ENCODE peak calls at places on chromosome 21, in four cellular contexts. One of them, this sample, is unnamed.

GRCh38 chr21:42003051-42003461 is 7.1 kb downstream of the ZBTB21 start:
- DNase-seq in fibroblast of lung: no peak
- DNase-seq in WERI-Rb-1: no peak
- DNase-seq in sigmoid colon: no peak
- DNase-seq in this sample: no peak

GRCh38 chr21:25639167-25639921 is at the start of gene JAM2:
- DNase-seq in WERI-Rb-1: peak; percentile 95
- DNase-seq in sigmoid colon: peak; percentile 76
- DNase-seq in fibroblast of lung: peak; percentile 36
- DNase-seq in this sample: peak; percentile 73

GRCh38 chr21:25103500-25104207 is 503.6 kb downstream of the MRPL39 start:
- DNase-seq in fibroblast of lung: peak; percentile 19
- DNase-seq in WERI-Rb-1: no peak
- DNase-seq in sigmoid colon: no peak
- DNase-seq in this sample: no peak

GRCh38 chr21:37848721-37849490 is 67.4 kb downstream of the KCNJ6 start:
- DNase-seq in WERI-Rb-1: no peak
- DNase-seq in sigmoid colon: no peak
- DNase-seq in fibroblast of lung: no peak
- DNase-seq in this sample: no peak

GRCh38 chr21:40186036-40186435 is 318.8 kb downstream of the PCP4 start:
- DNase-seq in sigmoid colon: no peak
- DNase-seq in WERI-Rb-1: no peak
- DNase-seq in fibroblast of lung: no peak
- DNase-seq in this sample: no peak

GRCh38 chr21:42654179-42654912 is 925 bp downstream of the PDE9A start:
- DNase-seq in sigmoid colon: no peak
- DNase-seq in fibroblast of lung: no peak
- DNase-seq in WERI-Rb-1: peak; percentile 70
- DNase-seq in this sample: no peak

GRCh38 chr21:32861871-32862270 is 90.3 kb upstream of the PAXBP1 start:
- DNase-seq in WERI-Rb-1: no peak
- DNase-seq in sigmoid colon: no peak
- DNase-seq in fibroblast of lung: peak; percentile 73
- DNase-seq in this sample: no peak

GRCh38 chr21:38293765-38294164 is 37.0 kb downstream of the KCNJ15 start:
- DNase-seq in sigmoid colon: no peak
- DNase-seq in fibroblast of lung: no peak
- DNase-seq in WERI-Rb-1: no peak
- DNase-seq in this sample: no peak

GRCh38 chr21:15015622-15016471 is 49.0 kb downstream of the NRIP1 start:
- DNase-seq in WERI-Rb-1: no peak
- DNase-seq in sigmoid colon: no peak
- DNase-seq in fibroblast of lung: peak; percentile 33
- DNase-seq in this sample: no peak

GRCh38 chr21:39667353-39667891 is 54.7 kb downstream of the B3GALT5 start:
- DNase-seq in sigmoid colon: no peak
- DNase-seq in fibroblast of lung: no peak
- DNase-seq in WERI-Rb-1: no peak
- DNase-seq in this sample: no peak

GRCh38 chr21:25776440-25776839 is 41.7 kb downstream of the GABPA start:
- DNase-seq in fibroblast of lung: no peak
- DNase-seq in WERI-Rb-1: no peak
- DNase-seq in sigmoid colon: no peak
- DNase-seq in this sample: no peak

GRCh38 chr21:41680444-41681335 is 86.2 kb downstream of the RIPK4 start:
- DNase-seq in WERI-Rb-1: no peak
- DNase-seq in fibroblast of lung: no peak
- DNase-seq in sigmoid colon: no peak
- DNase-seq in this sample: no peak

GRCh38 chr21:14603202-14603601 is 57.1 kb upstream of the SAMSN1 start:
- DNase-seq in fibroblast of lung: peak; percentile 52
- DNase-seq in sigmoid colon: no peak
- DNase-seq in WERI-Rb-1: no peak
- DNase-seq in this sample: no peak

GRCh38 chr21:38505654-38506523 is 7.6 kb upstream of the ERG start:
- DNase-seq in fibroblast of lung: peak; percentile 80
- DNase-seq in sigmoid colon: no peak
- DNase-seq in WERI-Rb-1: peak; percentile 62
- DNase-seq in this sample: no peak

GRCh38 chr21:44485254-44485793 is 30.0 kb downstream of the LRRC3 start:
- DNase-seq in WERI-Rb-1: no peak
- DNase-seq in sigmoid colon: no peak
- DNase-seq in fibroblast of lung: peak; percentile 17
- DNase-seq in this sample: no peak
- TF ChIP-seq CTCF in WERI-Rb-1: no peak
- TF ChIP-seq CTCF in sigmoid colon: peak; percentile 9
- TF ChIP-seq CTCF in fibroblast of lung: peak; percentile 14
- TF ChIP-seq CTCF in this sample: no peak

GRCh38 chr21:44378646-44379581 is 25.5 kb downstream of the TRPM2 start:
- DNase-seq in sigmoid colon: no peak
- DNase-seq in fibroblast of lung: no peak
- DNase-seq in WERI-Rb-1: no peak
- DNase-seq in this sample: no peak

GRCh38 chr21:44381874-44382273 is 28.5 kb downstream of the TRPM2 start:
- DNase-seq in sigmoid colon: no peak
- DNase-seq in WERI-Rb-1: no peak
- DNase-seq in fibroblast of lung: no peak
- DNase-seq in this sample: no peak

GRCh38 chr21:44377922-44378645 is 24.7 kb downstream of the TRPM2 start:
- DNase-seq in fibroblast of lung: no peak
- DNase-seq in sigmoid colon: no peak
- DNase-seq in WERI-Rb-1: peak; percentile 4
- DNase-seq in this sample: no peak

GRCh38 chr21:44380876-44381275 is 27.5 kb downstream of the TRPM2 start:
- DNase-seq in fibroblast of lung: no peak
- DNase-seq in WERI-Rb-1: no peak
- DNase-seq in sigmoid colon: no peak
- DNase-seq in this sample: no peak

GRCh38 chr21:44379991-44380865 is 26.8 kb downstream of the TRPM2 start:
- DNase-seq in sigmoid colon: no peak
- DNase-seq in WERI-Rb-1: no peak
- DNase-seq in fibroblast of lung: no peak
- DNase-seq in this sample: no peak
- H3K36me3 ChIP-seq in sigmoid colon: no peaks in the 10 kb centered on the region
- H3K36me3 ChIP-seq in WERI-Rb-1: no peaks in the 10 kb centered on the region
- H3K36me3 ChIP-seq in fibroblast of lung: no peaks in the 10 kb centered on the region
- H3K36me3 ChIP-seq in this sample: no peaks in the 10 kb centered on the region

GRCh38 chr21:16535100-16535418 is 805.3 kb downstream of the USP25 start:
- DNase-seq in fibroblast of lung: peak; percentile 88
- DNase-seq in WERI-Rb-1: no peak
- DNase-seq in sigmoid colon: peak; percentile 93
- DNase-seq in this sample: peak; percentile 59

GRCh38 chr21:16533692-16534407 is 804.1 kb downstream of the USP25 start:
- DNase-seq in WERI-Rb-1: no peak
- DNase-seq in fibroblast of lung: no peak
- DNase-seq in sigmoid colon: no peak
- DNase-seq in this sample: no peak

GRCh38 chr21:16534408-16535099 is 804.8 kb downstream of the USP25 start:
- DNase-seq in WERI-Rb-1: no peak
- DNase-seq in fibroblast of lung: peak; percentile 87
- DNase-seq in sigmoid colon: peak; percentile 85
- DNase-seq in this sample: no peak

GRCh38 chr21:16539041-16539440 is 809.3 kb downstream of the USP25 start:
- DNase-seq in sigmoid colon: no peak
- DNase-seq in fibroblast of lung: no peak
- DNase-seq in WERI-Rb-1: no peak
- DNase-seq in this sample: no peak

GRCh38 chr21:16536661-16537359 is 807.0 kb downstream of the USP25 start:
- DNase-seq in WERI-Rb-1: no peak
- DNase-seq in fibroblast of lung: peak; percentile 75
- DNase-seq in sigmoid colon: no peak
- DNase-seq in this sample: no peak
- H3K27ac ChIP-seq in WERI-Rb-1: no peak overlapping the region
- H3K27ac ChIP-seq in fibroblast of lung: peak overlapping the region; percentile 72
- H3K27ac ChIP-seq in sigmoid colon: peak overlapping the region; percentile 78
- H3K27ac ChIP-seq in this sample: no peak overlapping the region

GRCh38 chr21:31560479-31560878 is 99.0 kb upstream of the SOD1 start:
- DNase-seq in fibroblast of lung: no peak
- DNase-seq in WERI-Rb-1: no peak
- DNase-seq in sigmoid colon: no peak
- DNase-seq in this sample: no peak

GRCh38 chr21:31557956-31558838 is 101.3 kb upstream of the SOD1 start:
- DNase-seq in sigmoid colon: no peak
- DNase-seq in fibroblast of lung: no peak
- DNase-seq in WERI-Rb-1: peak; percentile 78
- DNase-seq in this sample: no peak

GRCh38 chr21:31559368-31560119 is 99.9 kb upstream of the SOD1 start:
- DNase-seq in sigmoid colon: peak; percentile 91
- DNase-seq in fibroblast of lung: peak; percentile 92
- DNase-seq in WERI-Rb-1: peak; percentile 100
- DNase-seq in this sample: peak; percentile 94

GRCh38 chr21:31557421-31557955 is 102.0 kb upstream of the SOD1 start:
- DNase-seq in fibroblast of lung: no peak
- DNase-seq in sigmoid colon: no peak
- DNase-seq in WERI-Rb-1: peak; percentile 46
- DNase-seq in this sample: no peak

GRCh38 chr21:31558839-31559367 is 100.6 kb upstream of the SOD1 start:
- DNase-seq in sigmoid colon: peak; percentile 86
- DNase-seq in fibroblast of lung: peak; percentile 90
- DNase-seq in WERI-Rb-1: peak; percentile 99
- DNase-seq in this sample: peak; percentile 78
- TF ChIP-seq CTCF in sigmoid colon: no peak
- TF ChIP-seq CTCF in fibroblast of lung: no peak
- TF ChIP-seq CTCF in WERI-Rb-1: peak; percentile 73
- TF ChIP-seq CTCF in this sample: no peak

GRCh38 chr21:45989355-45990048 is 7.9 kb downstream of the COL6A1 start:
- DNase-seq in fibroblast of lung: no peak
- DNase-seq in sigmoid colon: peak; percentile 67
- DNase-seq in WERI-Rb-1: no peak
- DNase-seq in this sample: no peak
- H3K36me3 ChIP-seq in fibroblast of lung: peaks cover 82% of the 10 kb centered on the region
- H3K36me3 ChIP-seq in sigmoid colon: peaks cover 81% of the 10 kb centered on the region
- H3K36me3 ChIP-seq in WERI-Rb-1: peaks cover 25% of the 10 kb centered on the region
- H3K36me3 ChIP-seq in this sample: no peaks in the 10 kb centered on the region

GRCh38 chr21:29091032-29091431 is 17.6 kb upstream of the CCT8 start:
- DNase-seq in fibroblast of lung: peak; percentile 76
- DNase-seq in sigmoid colon: no peak
- DNase-seq in WERI-Rb-1: no peak
- DNase-seq in this sample: no peak
- H3K27ac ChIP-seq in fibroblast of lung: peak overlapping the region; percentile 70
- H3K27ac ChIP-seq in sigmoid colon: peak overlapping the region; percentile 55
- H3K27ac ChIP-seq in WERI-Rb-1: no peak overlapping the region
- H3K27ac ChIP-seq in this sample: no peak overlapping the region

GRCh38 chr21:34690041-34690792 is 21.4 kb downstream of the CLIC6 start:
- DNase-seq in sigmoid colon: no peak
- DNase-seq in fibroblast of lung: no peak
- DNase-seq in WERI-Rb-1: no peak
- DNase-seq in this sample: no peak

GRCh38 chr21:34688715-34689114 is 19.9 kb downstream of the CLIC6 start:
- DNase-seq in fibroblast of lung: no peak
- DNase-seq in WERI-Rb-1: no peak
- DNase-seq in sigmoid colon: no peak
- DNase-seq in this sample: no peak

GRCh38 chr21:34690793-34691175 is 22.0 kb downstream of the CLIC6 start:
- DNase-seq in WERI-Rb-1: no peak
- DNase-seq in sigmoid colon: no peak
- DNase-seq in fibroblast of lung: no peak
- DNase-seq in this sample: no peak

GRCh38 chr21:34687065-34687464 is 18.3 kb downstream of the CLIC6 start:
- DNase-seq in sigmoid colon: no peak
- DNase-seq in fibroblast of lung: no peak
- DNase-seq in WERI-Rb-1: no peak
- DNase-seq in this sample: no peak

DNA sequence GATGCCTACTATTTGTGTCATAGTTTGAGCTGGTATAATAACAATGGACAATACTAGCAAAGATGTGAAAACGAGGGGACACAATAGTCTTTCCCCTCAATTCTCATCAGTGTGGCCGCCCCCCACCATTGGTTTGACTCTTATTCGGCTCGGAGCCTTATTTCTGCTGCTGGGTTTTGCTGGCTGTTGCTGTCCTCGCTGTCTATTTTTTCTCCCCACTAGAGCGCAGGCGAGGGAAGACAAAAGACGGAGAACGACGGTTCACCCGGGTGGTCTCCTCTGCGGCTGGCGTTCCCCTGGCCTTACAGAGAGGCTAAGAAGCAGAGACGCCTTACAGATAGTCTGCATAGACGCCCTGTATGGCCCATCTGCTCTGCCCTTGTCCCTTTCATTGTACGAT is 19.4 kb downstream of the CLIC6 start:
- DNase-seq in sigmoid colon: no peak
- DNase-seq in fibroblast of lung: peak; percentile 35
- DNase-seq in WERI-Rb-1: no peak
- DNase-seq in this sample: no peak
- TF ChIP-seq CTCF in sigmoid colon: no peak
- TF ChIP-seq CTCF in fibroblast of lung: peak; percentile 60
- TF ChIP-seq CTCF in WERI-Rb-1: no peak
- TF ChIP-seq CTCF in this sample: no peak

DNA sequence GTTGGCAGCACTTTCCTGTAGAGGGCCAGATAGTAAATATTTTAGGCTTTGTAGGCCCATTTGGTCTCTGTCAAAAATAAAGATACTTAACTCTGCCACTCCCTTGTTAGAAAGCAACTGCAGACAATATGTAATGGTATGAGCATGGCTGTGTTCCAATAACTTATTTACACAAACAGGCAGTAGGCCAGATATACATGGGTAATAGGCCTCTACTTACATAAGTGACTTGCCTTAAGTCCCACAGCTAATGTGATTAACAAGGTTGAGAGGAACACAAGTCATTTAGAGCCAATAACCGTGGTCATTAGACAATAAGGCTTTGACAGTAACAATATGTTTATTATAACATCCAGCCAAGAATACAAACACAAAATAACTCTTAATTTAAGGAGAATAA is 17.4 kb downstream of the CCT8 start:
- DNase-seq in WERI-Rb-1: no peak
- DNase-seq in fibroblast of lung: peak; percentile 27
- DNase-seq in sigmoid colon: no peak
- DNase-seq in this sample: no peak
- H3K36me3 ChIP-seq in WERI-Rb-1: peaks cover 95% of the 10 kb centered on the region
- H3K36me3 ChIP-seq in fibroblast of lung: peaks cover 11% of the 10 kb centered on the region
- H3K36me3 ChIP-seq in sigmoid colon: peaks cover 35% of the 10 kb centered on the region
- H3K36me3 ChIP-seq in this sample: no peaks in the 10 kb centered on the region

This sample was measured in Peyer's patch.